ENCODE peak calls at places on chromosomes 6 and 20, in five cellular contexts. D is germinal center; U is left cardiac atrium; E is activated T-cell treated with anti-CD3 and anti-CD28 coated beads, Interleukin-2, amount 50 U/mL, for 72 hours; I is uterus. W is an unnamed sample.

GRCh38 chr6:56671160-56671559 is 28.5 kb upstream of the DST start:
- DNase-seq in U (no peak), I (no peak), E (no peak), D (no peak), W (no peak)

GRCh38 chr6:32882879-32883250 is 28.9 kb downstream of the PSMB9 start:
- DNase-seq in E (no peak), I (no peak), U (no peak), D (no peak), W (no peak)

GRCh38 chr6:80425089-80425823 is 318.8 kb downstream of the BCKDHB start:
- DNase-seq in D (no peak), I (no peak), U (no peak), E (no peak), W (no peak)

GRCh38 chr6:132962936-132963579 is 148.7 kb downstream of the RPS12 start:
- DNase-seq in E (peak), D (peak), U (peak), I (peak), W (peak)

GRCh38 chr20:14622796-14623195 is 285.4 kb upstream of the FLRT3 start:
- DNase-seq in U (peak), E (no peak), I (no peak), D (no peak), W (no peak)

GRCh38 chr6:39617023-39617422 is 108.2 kb downstream of the KIF6 start:
- DNase-seq in I (no peak), E (no peak), U (no peak), D (no peak), W (no peak)

GRCh38 chr6:22043284-22043962 is 253.4 kb downstream of the PRL start:
- DNase-seq in E (no peak), U (peak), D (no peak), I (peak), W (peak)

GRCh38 chr6:37059344-37060194 is 54.1 kb downstream of the FGD2 start:
- DNase-seq in I (peak), D (no peak), U (peak), E (no peak), W (no peak)

GRCh38 chr6:144075187-144075586 is 20.2 kb downstream of the SF3B5 start:
- DNase-seq in D (no peak), U (no peak), E (no peak), I (no peak), W (no peak)

GRCh38 chr20:54122681-54123586 is 50.9 kb downstream of the CYP24A1 start:
- DNase-seq in D (no peak), I (no peak), U (no peak), E (no peak), W (no peak)

GRCh38 chr6:110813813-110814487 is 1.3 kb downstream of the CDK19 start:
- DNase-seq in U (no peak), D (peak), I (no peak), E (no peak), W (no peak)

GRCh38 chr6:31287621-31288020 is 15.7 kb upstream of the HLA-C start:
- DNase-seq in I (no peak), D (no peak), U (no peak), E (no peak), W (no peak)

GRCh38 chr20:8545212-8545611 is 413.1 kb downstream of the PLCB1 start:
- DNase-seq in I (no peak), D (no peak), U (no peak), E (no peak), W (no peak)

GRCh38 chr20:362271-363254 is 15.7 kb downstream of the NRSN2 start:
- DNase-seq in U (peak), D (no peak), E (peak), I (peak), W (peak)

GRCh38 chr6:136696238-136696637 is 96.0 kb downstream of the MAP3K5 start:
- DNase-seq in I (peak), D (no peak), E (no peak), U (no peak), W (no peak)

GRCh38 chr6:122673345-122673961 is 63.2 kb downstream of the PKIB start:
- DNase-seq in D (no peak), U (no peak), E (no peak), I (no peak), W (no peak)

GRCh38 chr6:159317430-159317829 is 148.2 kb downstream of the FNDC1 start:
- DNase-seq in I (no peak), D (no peak), U (no peak), E (no peak), W (no peak)

GRCh38 chr6:69584913-69585729 is 211.7 kb downstream of the LMBRD1 start:
- DNase-seq in D (no peak), U (no peak), E (no peak), I (no peak), W (peak)

GRCh38 chr6:156720739-156721714 is 56.2 kb upstream of the ARID1B start:
- DNase-seq in U (no peak), E (no peak), D (no peak), I (no peak), W (no peak)

W was measured in NCI-H446 treated with DMSO at 0.1 percent for 48 hours.